ENCODE peak calls at places on chromosomes 11 and 22, in five cellular contexts. One of them, this sample, is unnamed.

GRCh38 chr11:94825111-94825880 is 57.1 kb downstream of the AMOTL1 start:
- DNase-seq in stimulated activated CD8-positive, alpha-beta memory T cell treated with anti-CD3 and anti-CD28 coated beads, Interleukin-15, amount 100 ng/mL, for 24 hours: no peak
- DNase-seq in GM20000: no peak
- DNase-seq in AG10803: no peak
- DNase-seq in activated CD4-positive, CD25-positive, alpha-beta regulatory T cell: no peak
- DNase-seq in this sample: no peak

GRCh38 chr11:57713849-57714248 is 1.5 kb downstream of the TMX2 start:
- DNase-seq in GM20000: no peak
- DNase-seq in AG10803: no peak
- DNase-seq in stimulated activated CD8-positive, alpha-beta memory T cell treated with anti-CD3 and anti-CD28 coated beads, Interleukin-15, amount 100 ng/mL, for 24 hours: no peak
- DNase-seq in activated CD4-positive, CD25-positive, alpha-beta regulatory T cell: no peak
- DNase-seq in this sample: no peak

GRCh38 chr11:75667268-75667830 is 1.5 kb downstream of the MAP6 start:
- DNase-seq in AG10803: peak; percentile 34
- DNase-seq in activated CD4-positive, CD25-positive, alpha-beta regulatory T cell: no peak
- DNase-seq in stimulated activated CD8-positive, alpha-beta memory T cell treated with anti-CD3 and anti-CD28 coated beads, Interleukin-15, amount 100 ng/mL, for 24 hours: no peak
- DNase-seq in GM20000: peak; percentile 74
- DNase-seq in this sample: no peak

GRCh38 chr22:29225422-29226090 is 19.9 kb downstream of the EMID1 start:
- DNase-seq in GM20000: no peak
- DNase-seq in stimulated activated CD8-positive, alpha-beta memory T cell treated with anti-CD3 and anti-CD28 coated beads, Interleukin-15, amount 100 ng/mL, for 24 hours: no peak
- DNase-seq in AG10803: peak; percentile 21
- DNase-seq in activated CD4-positive, CD25-positive, alpha-beta regulatory T cell: no peak
- DNase-seq in this sample: no peak

GRCh38 chr22:29325356-29325755 is 9.9 kb upstream of the RASL10A start:
- DNase-seq in AG10803: no peak
- DNase-seq in activated CD4-positive, CD25-positive, alpha-beta regulatory T cell: no peak
- DNase-seq in stimulated activated CD8-positive, alpha-beta memory T cell treated with anti-CD3 and anti-CD28 coated beads, Interleukin-15, amount 100 ng/mL, for 24 hours: no peak
- DNase-seq in GM20000: no peak
- DNase-seq in this sample: no peak

GRCh38 chr11:59263225-59263894 is 50.6 kb upstream of the MPEG1 start:
- DNase-seq in GM20000: no peak
- DNase-seq in AG10803: no peak
- DNase-seq in activated CD4-positive, CD25-positive, alpha-beta regulatory T cell: no peak
- DNase-seq in stimulated activated CD8-positive, alpha-beta memory T cell treated with anti-CD3 and anti-CD28 coated beads, Interleukin-15, amount 100 ng/mL, for 24 hours: no peak
- DNase-seq in this sample: peak; percentile 84

GRCh38 chr11:61132646-61133045 is 28.6 kb downstream of the VPS37C start:
- DNase-seq in GM20000: no peak
- DNase-seq in AG10803: no peak
- DNase-seq in stimulated activated CD8-positive, alpha-beta memory T cell treated with anti-CD3 and anti-CD28 coated beads, Interleukin-15, amount 100 ng/mL, for 24 hours: no peak
- DNase-seq in activated CD4-positive, CD25-positive, alpha-beta regulatory T cell: no peak
- DNase-seq in this sample: no peak

GRCh38 chr11:15275141-15275540 is 160.4 kb downstream of the INSC start:
- DNase-seq in AG10803: no peak
- DNase-seq in activated CD4-positive, CD25-positive, alpha-beta regulatory T cell: no peak
- DNase-seq in stimulated activated CD8-positive, alpha-beta memory T cell treated with anti-CD3 and anti-CD28 coated beads, Interleukin-15, amount 100 ng/mL, for 24 hours: no peak
- DNase-seq in GM20000: no peak
- DNase-seq in this sample: no peak

GRCh38 chr22:20553947-20554741 is 46.7 kb downstream of the MED15 start:
- DNase-seq in GM20000: no peak
- DNase-seq in AG10803: no peak
- DNase-seq in stimulated activated CD8-positive, alpha-beta memory T cell treated with anti-CD3 and anti-CD28 coated beads, Interleukin-15, amount 100 ng/mL, for 24 hours: no peak
- DNase-seq in activated CD4-positive, CD25-positive, alpha-beta regulatory T cell: no peak
- DNase-seq in this sample: no peak

GRCh38 chr11:36411202-36411640 is 98.9 kb downstream of the TRAF6 start:
- DNase-seq in activated CD4-positive, CD25-positive, alpha-beta regulatory T cell: no peak
- DNase-seq in stimulated activated CD8-positive, alpha-beta memory T cell treated with anti-CD3 and anti-CD28 coated beads, Interleukin-15, amount 100 ng/mL, for 24 hours: no peak
- DNase-seq in GM20000: peak; percentile 52
- DNase-seq in AG10803: no peak
- DNase-seq in this sample: peak; percentile 69

GRCh38 chr11:80118071-80118470 is 677.2 kb upstream of the TENM4 start:
- DNase-seq in GM20000: no peak
- DNase-seq in AG10803: no peak
- DNase-seq in stimulated activated CD8-positive, alpha-beta memory T cell treated with anti-CD3 and anti-CD28 coated beads, Interleukin-15, amount 100 ng/mL, for 24 hours: no peak
- DNase-seq in activated CD4-positive, CD25-positive, alpha-beta regulatory T cell: no peak
- DNase-seq in this sample: no peak

GRCh38 chr11:88175004-88175706 is at the start of gene RAB38:
- DNase-seq in activated CD4-positive, CD25-positive, alpha-beta regulatory T cell: no peak
- DNase-seq in stimulated activated CD8-positive, alpha-beta memory T cell treated with anti-CD3 and anti-CD28 coated beads, Interleukin-15, amount 100 ng/mL, for 24 hours: no peak
- DNase-seq in GM20000: peak; percentile 37
- DNase-seq in AG10803: no peak
- DNase-seq in this sample: peak; percentile 1

GRCh38 chr22:32852346-32853251 is 51.1 kb downstream of the TIMP3 start:
- DNase-seq in stimulated activated CD8-positive, alpha-beta memory T cell treated with anti-CD3 and anti-CD28 coated beads, Interleukin-15, amount 100 ng/mL, for 24 hours: no peak
- DNase-seq in GM20000: no peak
- DNase-seq in activated CD4-positive, CD25-positive, alpha-beta regulatory T cell: no peak
- DNase-seq in AG10803: no peak
- DNase-seq in this sample: no peak

GRCh38 chr11:85673422-85673821 is 8.5 kb upstream of the CREBZF start:
- DNase-seq in stimulated activated CD8-positive, alpha-beta memory T cell treated with anti-CD3 and anti-CD28 coated beads, Interleukin-15, amount 100 ng/mL, for 24 hours: no peak
- DNase-seq in GM20000: no peak
- DNase-seq in activated CD4-positive, CD25-positive, alpha-beta regulatory T cell: no peak
- DNase-seq in AG10803: no peak
- DNase-seq in this sample: no peak

GRCh38 chr11:107769189-107769588 is 57.3 kb upstream of the SLN start:
- DNase-seq in GM20000: no peak
- DNase-seq in activated CD4-positive, CD25-positive, alpha-beta regulatory T cell: no peak
- DNase-seq in AG10803: peak; percentile 64
- DNase-seq in stimulated activated CD8-positive, alpha-beta memory T cell treated with anti-CD3 and anti-CD28 coated beads, Interleukin-15, amount 100 ng/mL, for 24 hours: no peak
- DNase-seq in this sample: no peak

GRCh38 chr11:70503201-70503877 is 105.0 kb downstream of the CTTN start:
- DNase-seq in stimulated activated CD8-positive, alpha-beta memory T cell treated with anti-CD3 and anti-CD28 coated beads, Interleukin-15, amount 100 ng/mL, for 24 hours: no peak
- DNase-seq in GM20000: no peak
- DNase-seq in activated CD4-positive, CD25-positive, alpha-beta regulatory T cell: no peak
- DNase-seq in AG10803: no peak
- DNase-seq in this sample: no peak

GRCh38 chr11:33829430-33830141 is 55.3 kb upstream of the FBXO3 start:
- DNase-seq in GM20000: peak; percentile 88
- DNase-seq in stimulated activated CD8-positive, alpha-beta memory T cell treated with anti-CD3 and anti-CD28 coated beads, Interleukin-15, amount 100 ng/mL, for 24 hours: no peak
- DNase-seq in AG10803: peak; percentile 72
- DNase-seq in activated CD4-positive, CD25-positive, alpha-beta regulatory T cell: peak; percentile 6
- DNase-seq in this sample: peak; percentile 51

GRCh38 chr22:43777204-43777671 is 34.9 kb downstream of the EFCAB6 start:
- DNase-seq in stimulated activated CD8-positive, alpha-beta memory T cell treated with anti-CD3 and anti-CD28 coated beads, Interleukin-15, amount 100 ng/mL, for 24 hours: no peak
- DNase-seq in AG10803: peak; percentile 79
- DNase-seq in GM20000: no peak
- DNase-seq in activated CD4-positive, CD25-positive, alpha-beta regulatory T cell: no peak
- DNase-seq in this sample: no peak

GRCh38 chr11:57364851-57365660 is 15.9 kb downstream of the PRG3 start:
- DNase-seq in GM20000: no peak
- DNase-seq in stimulated activated CD8-positive, alpha-beta memory T cell treated with anti-CD3 and anti-CD28 coated beads, Interleukin-15, amount 100 ng/mL, for 24 hours: no peak
- DNase-seq in activated CD4-positive, CD25-positive, alpha-beta regulatory T cell: no peak
- DNase-seq in AG10803: no peak
- DNase-seq in this sample: no peak

GRCh38 chr11:19872526-19873135 is 160.0 kb downstream of the NAV2 start:
- DNase-seq in AG10803: no peak
- DNase-seq in GM20000: no peak
- DNase-seq in stimulated activated CD8-positive, alpha-beta memory T cell treated with anti-CD3 and anti-CD28 coated beads, Interleukin-15, amount 100 ng/mL, for 24 hours: no peak
- DNase-seq in activated CD4-positive, CD25-positive, alpha-beta regulatory T cell: no peak
- DNase-seq in this sample: no peak

GRCh38 chr11:16356751-16357365 is 512 bp upstream of the SOX6 start:
- DNase-seq in stimulated activated CD8-positive, alpha-beta memory T cell treated with anti-CD3 and anti-CD28 coated beads, Interleukin-15, amount 100 ng/mL, for 24 hours: no peak
- DNase-seq in GM20000: no peak
- DNase-seq in activated CD4-positive, CD25-positive, alpha-beta regulatory T cell: no peak
- DNase-seq in AG10803: peak; percentile 22
- DNase-seq in this sample: no peak

GRCh38 chr11:10806206-10806605 is 2.5 kb downstream of the EIF4G2 start:
- DNase-seq in AG10803: no peak
- DNase-seq in GM20000: no peak
- DNase-seq in stimulated activated CD8-positive, alpha-beta memory T cell treated with anti-CD3 and anti-CD28 coated beads, Interleukin-15, amount 100 ng/mL, for 24 hours: no peak
- DNase-seq in activated CD4-positive, CD25-positive, alpha-beta regulatory T cell: no peak
- DNase-seq in this sample: no peak

GRCh38 chr22:32354360-32355351 is 3.0 kb upstream of the RFPL3 start:
- DNase-seq in activated CD4-positive, CD25-positive, alpha-beta regulatory T cell: no peak
- DNase-seq in AG10803: peak; percentile 20
- DNase-seq in GM20000: no peak
- DNase-seq in stimulated activated CD8-positive, alpha-beta memory T cell treated with anti-CD3 and anti-CD28 coated beads, Interleukin-15, amount 100 ng/mL, for 24 hours: no peak
- DNase-seq in this sample: peak; percentile 1

GRCh38 chr11:27972432-27973170 is 135.4 kb downstream of the KIF18A start:
- DNase-seq in stimulated activated CD8-positive, alpha-beta memory T cell treated with anti-CD3 and anti-CD28 coated beads, Interleukin-15, amount 100 ng/mL, for 24 hours: no peak
- DNase-seq in AG10803: peak; percentile 68
- DNase-seq in GM20000: no peak
- DNase-seq in activated CD4-positive, CD25-positive, alpha-beta regulatory T cell: no peak
- DNase-seq in this sample: no peak

GRCh38 chr11:72627594-72628281 is 46.5 kb downstream of the PDE2A start:
- DNase-seq in activated CD4-positive, CD25-positive, alpha-beta regulatory T cell: no peak
- DNase-seq in GM20000: no peak
- DNase-seq in stimulated activated CD8-positive, alpha-beta memory T cell treated with anti-CD3 and anti-CD28 coated beads, Interleukin-15, amount 100 ng/mL, for 24 hours: no peak
- DNase-seq in AG10803: no peak
- DNase-seq in this sample: no peak

GRCh38 chr22:37000676-37001534 is 18.3 kb downstream of the TST start:
- DNase-seq in stimulated activated CD8-positive, alpha-beta memory T cell treated with anti-CD3 and anti-CD28 coated beads, Interleukin-15, amount 100 ng/mL, for 24 hours: no peak
- DNase-seq in GM20000: no peak
- DNase-seq in AG10803: no peak
- DNase-seq in activated CD4-positive, CD25-positive, alpha-beta regulatory T cell: no peak
- DNase-seq in this sample: no peak